ENCODE peak calls at places on chromosomes 12 and 14, in five cellular contexts. F is mesendoderm, M is small intestine, R is heart left ventricle, U is NT2/D1. T is an unnamed sample.
A peak's percentile ranks its signal among the peaks of the same experiment; 100 is the strongest.

GRCh38 chr14:22752422-22752821 is 14.1 kb upstream of the OXA1L start:
- DNase-seq in F (peak; percentile 36), M (no peak), R (no peak), U (no peak), T (no peak)

GRCh38 chr12:45273717-45274271 is 57.9 kb downstream of the ANO6 start:
- DNase-seq in F (peak; percentile 91), M (peak; percentile 86), R (no peak), U (no peak), T (no peak)

GRCh38 chr14:94066089-94066676 is 14.8 kb downstream of the DDX24 start:
- DNase-seq in F (peak; percentile 34), M (peak; percentile 25), R (no peak), U (no peak), T (no peak)

GRCh38 chr12:16603916-16604575 is 1.9 kb downstream of the LMO3 start:
- DNase-seq in F (peak; percentile 70), M (no peak), R (no peak), U (no peak), T (no peak)

GRCh38 chr14:68232643-68233055 is 413.1 kb downstream of the RAD51B start:
- DNase-seq in F (no peak), M (no peak), R (peak; percentile 44), U (no peak), T (no peak)

GRCh38 chr14:31937730-31938346 is 139.3 kb upstream of the ARHGAP5 start:
- DNase-seq in F (peak; percentile 92), M (peak; percentile 98), R (peak; percentile 60), U (no peak), T (peak; percentile 26)

GRCh38 chr12:93287152-93287551 is 90.6 kb upstream of the NUDT4 start:
- DNase-seq in F (peak; percentile 43), M (peak; percentile 69), R (no peak), U (no peak), T (no peak)

GRCh38 chr14:81222694-81223093 is 1.9 kb upstream of the GTF2A1 start:
- DNase-seq in F (no peak), M (peak; percentile 67), R (no peak), U (no peak), T (no peak)

GRCh38 chr14:100665518-100666032 is 61.1 kb upstream of the DLK1 start:
- DNase-seq in F (no peak), M (peak; percentile 93), R (no peak), U (no peak), T (no peak)

GRCh38 chr12:94277426-94278000 is 129.1 kb downstream of the PLXNC1 start:
- DNase-seq in F (no peak), M (peak; percentile 51), R (peak; percentile 45), U (no peak), T (no peak)

GRCh38 chr14:28382460-28383220 is 383.9 kb upstream of the FOXG1 start:
- DNase-seq in F (peak; percentile 31), M (no peak), R (no peak), U (no peak), T (no peak)

GRCh38 chr14:52265248-52265647 is 2.2 kb upstream of the PTGDR start:
- DNase-seq in F (no peak), M (no peak), R (no peak), U (no peak), T (no peak)

GRCh38 chr12:95653761-95654546 is 102.7 kb upstream of the USP44 start:
- DNase-seq in F (no peak), M (no peak), R (no peak), U (no peak), T (no peak)

GRCh38 chr14:22646570-22647254 is 2.6 kb upstream of the OR6J1 start:
- DNase-seq in F (no peak), M (no peak), R (no peak), U (no peak), T (no peak)

GRCh38 chr14:82080319-82080718 is 546.7 kb upstream of the SEL1L start:
- DNase-seq in F (no peak), M (no peak), R (no peak), U (peak; percentile 79), T (no peak)

GRCh38 chr14:105863296-105864108 is 337.1 kb downstream of the TMEM121 start:
- DNase-seq in F (no peak), M (no peak), R (no peak), U (no peak), T (no peak)

GRCh38 chr14:68661226-68662225 is 131.3 kb downstream of the ZFP36L1 start:
- DNase-seq in F (no peak), M (no peak), R (no peak), U (no peak), T (no peak)

GRCh38 chr12:132618683-132619043 is at the start of gene P2RX2:
- DNase-seq in F (no peak), M (no peak), R (no peak), U (no peak), T (no peak)

GRCh38 chr12:117821480-117822175 is 147.2 kb downstream of the KSR2 start:
- DNase-seq in F (no peak), M (no peak), R (no peak), U (no peak), T (no peak)

GRCh38 chr14:50038398-50039119 is 77.8 kb downstream of the VCPKMT start:
- DNase-seq in F (peak; percentile 55), M (no peak), R (no peak), U (no peak), T (peak; percentile 14)

GRCh38 chr12:52210186-52210924 is 18.5 kb upstream of the KRT80 start:
- DNase-seq in F (no peak), M (no peak), R (peak; percentile 26), U (no peak), T (no peak)

GRCh38 chr12:132711169-132711843 is 664 bp downstream of the PGAM5 start:
- DNase-seq in F (peak; percentile 29), M (peak; percentile 27), R (no peak), U (no peak), T (no peak)

GRCh38 chr12:59643576-59643975 is 47.7 kb downstream of the SLC16A7 start:
- DNase-seq in F (no peak), M (no peak), R (no peak), U (no peak), T (no peak)

DNA sequence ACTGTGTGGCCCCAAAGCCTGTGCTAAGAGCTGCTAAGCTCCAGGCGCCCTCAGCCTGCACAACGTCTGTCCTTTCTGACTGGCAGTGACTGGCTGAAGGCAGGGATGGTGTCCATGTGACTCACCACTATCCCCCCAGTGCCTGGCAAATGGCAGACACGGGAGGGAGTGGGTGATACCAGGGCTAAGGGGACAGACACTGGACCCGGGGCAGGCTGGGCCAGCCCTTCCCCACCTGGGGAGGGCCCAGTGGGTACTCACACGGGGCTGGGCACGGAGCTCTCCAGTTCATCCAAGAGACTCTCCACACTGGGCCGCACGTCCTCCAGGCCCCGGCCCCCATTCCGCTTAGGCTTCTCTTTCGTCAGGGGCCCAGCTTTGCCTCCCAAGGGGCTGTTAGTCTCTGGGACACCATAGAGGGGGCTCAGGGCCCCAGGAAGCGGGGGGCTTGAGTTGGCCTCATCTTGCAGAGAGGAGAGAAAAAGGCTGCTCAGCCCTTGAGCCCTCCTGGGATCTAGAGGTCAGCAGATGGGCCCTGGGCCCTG is 21.4 kb upstream of the RPLP0 start:
- DNase-seq in F (no peak), M (no peak), R (no peak), U (no peak), T (no peak)
- H3K36me3 ChIP-seq in F (peaks cover 26% of the 10 kb centered on the region), M (peaks cover 15% of the 10 kb centered on the region), R (peaks cover 77% of the 10 kb centered on the region), U (peaks cover 89% of the 10 kb centered on the region), T (peaks cover 77% of the 10 kb centered on the region)

GRCh38 chr12:46442239-46442638 is 69.7 kb upstream of the SLC38A2 start:
- DNase-seq in F (no peak), M (no peak), R (no peak), U (no peak), T (no peak)

GRCh38 chr12:46439793-46440511 is 67.4 kb upstream of the SLC38A2 start:
- DNase-seq in F (no peak), M (no peak), R (no peak), U (no peak), T (no peak)

GRCh38 chr12:46443594-46444263 is 71.2 kb upstream of the SLC38A2 start:
- DNase-seq in F (no peak), M (no peak), R (no peak), U (no peak), T (no peak)

GRCh38 chr12:46445093-46445492 is 72.5 kb upstream of the SLC38A2 start:
- DNase-seq in F (no peak), M (no peak), R (no peak), U (no peak), T (no peak)

DNA sequence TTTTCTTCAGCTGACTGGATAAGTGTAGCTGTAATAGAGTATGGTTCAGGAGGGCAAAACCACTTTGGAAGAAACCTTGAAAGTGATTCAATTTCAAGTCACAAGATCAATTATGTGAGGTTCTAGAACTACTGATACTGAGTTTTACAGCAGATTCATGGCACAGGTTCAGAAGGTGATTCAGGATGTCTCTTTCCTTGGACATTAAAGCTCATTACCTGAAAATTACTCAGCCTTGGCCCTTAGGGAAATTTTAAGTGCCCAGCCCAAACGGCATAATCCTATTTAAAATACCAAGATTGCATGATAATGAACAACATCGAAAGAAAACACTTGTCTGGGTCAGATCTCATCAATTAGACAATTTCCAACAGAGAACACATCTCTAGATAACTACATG is 70.2 kb upstream of the SLC38A2 start:
- DNase-seq in F (no peak), M (no peak), R (no peak), U (no peak), T (no peak)
- H3K4me1 ChIP-seq in F (peaks cover 6% of the 10 kb centered on the region), M (no peaks in the 10 kb centered on the region), R (peaks cover 8% of the 10 kb centered on the region), U (no peaks in the 10 kb centered on the region), T (no peaks in the 10 kb centered on the region)

DNA sequence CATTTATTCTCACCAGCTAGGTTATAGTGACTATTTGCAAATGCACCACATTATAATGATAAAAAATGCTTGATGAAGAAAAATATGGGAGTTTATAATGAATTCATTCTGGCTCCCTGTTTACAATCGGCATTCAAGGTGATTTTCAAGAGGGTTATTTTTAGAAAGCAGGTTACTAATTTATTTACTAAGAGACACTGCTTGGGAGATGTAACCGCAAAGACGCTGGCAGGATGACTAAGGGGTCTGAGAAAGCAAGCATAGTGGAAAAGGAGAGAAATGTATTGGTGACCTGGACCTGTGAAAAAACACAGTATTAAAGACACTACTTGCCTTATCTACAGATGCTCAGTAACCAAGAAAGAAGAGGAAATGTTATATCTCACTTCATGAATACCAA is 13.3 kb upstream of the PITPNM2 start:
- DNase-seq in F (no peak), M (no peak), R (no peak), U (no peak), T (no peak)
- H3K36me3 ChIP-seq in F (no peaks in the 10 kb centered on the region), M (peaks cover 6% of the 10 kb centered on the region), R (peaks cover 71% of the 10 kb centered on the region), U (peaks cover 55% of the 10 kb centered on the region), T (peaks cover 36% of the 10 kb centered on the region)

GRCh38 chr14:95237956-95238355 is 80.6 kb upstream of the DICER1 start:
- DNase-seq in F (no peak), M (no peak), R (peak; percentile 37), U (no peak), T (no peak)

GRCh38 chr14:95237121-95237876 is 80.0 kb upstream of the DICER1 start:
- DNase-seq in F (no peak), M (peak; percentile 43), R (no peak), U (no peak), T (no peak)

GRCh38 chr14:95235351-95235750 is 78.0 kb upstream of the DICER1 start:
- DNase-seq in F (no peak), M (no peak), R (no peak), U (no peak), T (no peak)

GRCh38 chr14:95235767-95236166 is 78.4 kb upstream of the DICER1 start:
- DNase-seq in F (no peak), M (no peak), R (no peak), U (no peak), T (no peak)

DNA sequence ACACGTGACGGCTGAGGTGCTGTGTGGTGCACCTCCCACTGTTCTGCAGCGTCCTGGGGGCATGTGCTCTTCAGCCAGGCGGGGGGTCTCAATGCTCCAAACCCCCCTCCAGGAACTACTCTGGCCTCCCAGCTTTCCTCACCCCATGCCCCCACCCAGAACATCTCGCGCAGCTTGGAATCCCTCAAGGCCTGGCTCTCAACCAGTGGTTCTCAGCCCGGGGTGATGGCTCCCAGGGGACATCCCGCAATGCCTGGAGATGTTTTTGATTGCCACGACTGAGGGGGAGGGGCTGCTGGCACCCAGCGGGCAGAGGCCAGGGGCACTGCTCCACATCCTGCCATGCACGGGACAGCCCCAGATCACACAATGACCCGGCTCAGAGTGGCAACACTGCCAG is 78.9 kb upstream of the DICER1 start:
- DNase-seq in F (no peak), M (no peak), R (no peak), U (no peak), T (no peak)
- H3K4me1 ChIP-seq in F (peaks cover 1% of the 10 kb centered on the region), M (no peaks in the 10 kb centered on the region), R (peaks cover 3% of the 10 kb centered on the region), U (no peaks in the 10 kb centered on the region), T (no peaks in the 10 kb centered on the region)